ENCODE peak calls at places on chromosomes 12 and 14, in eight cellular contexts. One of them, this sample, is unnamed.

GRCh38 chr12:97323154-97323553 is 139.4 kb upstream of the RMST start:
- DNase-seq in cardiac fibroblast: no peak
- DNase-seq in H54: no peak
- DNase-seq in AG10803: no peak
- DNase-seq in T-helper 2 cell: no peak
- DNase-seq in sciatic nerve: no peak
- DNase-seq in HT1080: no peak
- DNase-seq in NCI-H226: no peak
- DNase-seq in this sample: no peak

GRCh38 chr14:24377126-24377525 is 9.1 kb downstream of the NFATC4 start:
- DNase-seq in HT1080: no peak
- DNase-seq in H54: no peak
- DNase-seq in T-helper 2 cell: no peak
- DNase-seq in cardiac fibroblast: no peak
- DNase-seq in NCI-H226: no peak
- DNase-seq in sciatic nerve: no peak
- DNase-seq in AG10803: no peak
- DNase-seq in this sample: no peak

GRCh38 chr14:104114421-104115130 is 23.8 kb upstream of the KIF26A start:
- DNase-seq in H54: no peak
- DNase-seq in AG10803: no peak
- DNase-seq in HT1080: no peak
- DNase-seq in NCI-H226: no peak
- DNase-seq in cardiac fibroblast: no peak
- DNase-seq in sciatic nerve: peak
- DNase-seq in T-helper 2 cell: no peak
- DNase-seq in this sample: no peak

GRCh38 chr12:49059063-49059384 is 1.6 kb downstream of the KMT2D start:
- DNase-seq in cardiac fibroblast: no peak
- DNase-seq in HT1080: no peak
- DNase-seq in H54: no peak
- DNase-seq in sciatic nerve: peak
- DNase-seq in AG10803: no peak
- DNase-seq in T-helper 2 cell: no peak
- DNase-seq in NCI-H226: no peak
- DNase-seq in this sample: no peak

GRCh38 chr12:52151859-52152783 is 39.7 kb downstream of the KRT80 start:
- DNase-seq in sciatic nerve: peak
- DNase-seq in HT1080: peak
- DNase-seq in AG10803: peak
- DNase-seq in H54: peak
- DNase-seq in cardiac fibroblast: peak
- DNase-seq in T-helper 2 cell: peak
- DNase-seq in NCI-H226: peak
- DNase-seq in this sample: peak

GRCh38 chr12:51341259-51342007 is 5.0 kb downstream of the CELA1 start:
- DNase-seq in HT1080: peak
- DNase-seq in cardiac fibroblast: peak
- DNase-seq in sciatic nerve: peak
- DNase-seq in AG10803: peak
- DNase-seq in H54: peak
- DNase-seq in NCI-H226: peak
- DNase-seq in T-helper 2 cell: no peak
- DNase-seq in this sample: peak

GRCh38 chr12:95582230-95583058 is 31.2 kb upstream of the USP44 start:
- DNase-seq in NCI-H226: peak
- DNase-seq in T-helper 2 cell: no peak
- DNase-seq in cardiac fibroblast: peak
- DNase-seq in sciatic nerve: no peak
- DNase-seq in AG10803: peak
- DNase-seq in H54: peak
- DNase-seq in HT1080: peak
- DNase-seq in this sample: no peak

GRCh38 chr12:7751394-7751793 is 4.2 kb upstream of the CLEC4C start:
- DNase-seq in AG10803: no peak
- DNase-seq in T-helper 2 cell: no peak
- DNase-seq in NCI-H226: no peak
- DNase-seq in sciatic nerve: no peak
- DNase-seq in H54: no peak
- DNase-seq in cardiac fibroblast: no peak
- DNase-seq in HT1080: peak
- DNase-seq in this sample: no peak

GRCh38 chr12:109467978-109468676 is 9.0 kb downstream of the KCTD10 start:
- DNase-seq in T-helper 2 cell: no peak
- DNase-seq in HT1080: no peak
- DNase-seq in H54: no peak
- DNase-seq in sciatic nerve: no peak
- DNase-seq in cardiac fibroblast: no peak
- DNase-seq in AG10803: peak
- DNase-seq in NCI-H226: no peak
- DNase-seq in this sample: no peak